ENCODE peak calls at places on chromosomes 5 and 9, in seven cellular contexts. I, D, S, C, K, P and B are unnamed samples.

GRCh38 chr9:135639196-135639595 is at the start of gene GLT6D1:
- DNase-seq in I (no peak), D (no peak), S (no peak), C (no peak), K (no peak), P (no peak), B (no peak)

GRCh38 chr5:174571662-174572397 is 152.6 kb upstream of the MSX2 start:
- DNase-seq in I (peak), D (no peak), S (peak), C (no peak), K (peak), P (peak), B (peak)

GRCh38 chr9:90102292-90102901 is 497.6 kb downstream of the GADD45G start:
- DNase-seq in I (peak), D (peak), S (peak), C (peak), K (peak), P (peak), B (peak)

GRCh38 chr9:35618854-35619799 is 914 bp upstream of the CD72 start:
- DNase-seq in I (no peak), D (no peak), S (no peak), C (no peak), K (no peak), P (no peak), B (no peak)

GRCh38 chr5:79070002-79070567 is 518 bp downstream of the BHMT2 start:
- DNase-seq in I (peak), D (no peak), S (peak), C (peak), K (no peak), P (no peak), B (no peak)

GRCh38 chr5:16690243-16690839 is 73.5 kb upstream of the RETREG1 start:
- DNase-seq in I (peak), D (no peak), S (no peak), C (no peak), K (peak), P (peak), B (peak)

GRCh38 chr5:159094745-159095144 is 5.0 kb downstream of the EBF1 start:
- DNase-seq in I (peak), D (no peak), S (peak), C (peak), K (no peak), P (peak), B (peak)

GRCh38 chr9:115595951-115596742 is 478.2 kb upstream of the TNC start:
- DNase-seq in I (peak), D (no peak), S (no peak), C (no peak), K (no peak), P (no peak), B (no peak)

GRCh38 chr9:134944916-134945315 is 27.2 kb upstream of the FCN1 start:
- DNase-seq in I (no peak), D (no peak), S (no peak), C (peak), K (no peak), P (no peak), B (no peak)

GRCh38 chr5:87151547-87151946 is 116.1 kb upstream of the RASA1 start:
- DNase-seq in I (peak), D (no peak), S (no peak), C (no peak), K (peak), P (no peak), B (peak)

GRCh38 chr5:137741718-137742117 is 5.8 kb upstream of the KLHL3 start:
- DNase-seq in I (no peak), D (no peak), S (no peak), C (no peak), K (no peak), P (no peak), B (no peak)

GRCh38 chr5:135544666-135545045 is 8.9 kb upstream of the NEUROG1 start:
- DNase-seq in I (no peak), D (no peak), S (no peak), C (no peak), K (no peak), P (no peak), B (no peak)

GRCh38 chr9:3912817-3913216 is 387.0 kb upstream of the RFX3 start:
- DNase-seq in I (peak), D (no peak), S (no peak), C (no peak), K (no peak), P (no peak), B (no peak)

GRCh38 chr5:92916036-92916435 is 665.0 kb downstream of the NR2F1-AS1 start:
- DNase-seq in I (peak), D (no peak), S (no peak), C (no peak), K (peak), P (no peak), B (peak)

GRCh38 chr5:107501965-107502691 is 168.6 kb downstream of the EFNA5 start:
- DNase-seq in I (peak), D (no peak), S (no peak), C (no peak), K (no peak), P (no peak), B (peak)

GRCh38 chr9:79686381-79687130 is 114.8 kb downstream of the TLE4 start:
- DNase-seq in I (peak), D (no peak), S (no peak), C (no peak), K (peak), P (no peak), B (no peak)

GRCh38 chr9:79895232-79895631 is 323.5 kb downstream of the TLE4 start:
- DNase-seq in I (no peak), D (no peak), S (no peak), C (no peak), K (no peak), P (no peak), B (no peak)

GRCh38 chr5:31449175-31449574 is 82.7 kb downstream of the DROSHA start:
- DNase-seq in I (peak), D (no peak), S (no peak), C (no peak), K (no peak), P (no peak), B (no peak)

GRCh38 chr9:105067895-105068580 is 140.1 kb upstream of the ABCA1 start:
- DNase-seq in I (peak), D (no peak), S (no peak), C (no peak), K (peak), P (no peak), B (no peak)

GRCh38 chr9:136544549-136545064 is 1.2 kb downstream of the NOTCH1 start:
- DNase-seq in I (no peak), D (no peak), S (peak), C (no peak), K (peak), P (peak), B (no peak)

GRCh38 chr5:33046091-33046490 is 335.0 kb downstream of the NPR3 start:
- DNase-seq in I (peak), D (no peak), S (no peak), C (no peak), K (no peak), P (no peak), B (no peak)

GRCh38 chr5:51960617-51961115 is 577.4 kb downstream of the ISL1 start:
- DNase-seq in I (no peak), D (no peak), S (no peak), C (no peak), K (peak), P (no peak), B (peak)

GRCh38 chr5:116130471-116130870 is 45.6 kb downstream of the COMMD10 start:
- DNase-seq in I (peak), D (no peak), S (no peak), C (no peak), K (peak), P (no peak), B (no peak)

GRCh38 chr5:3202570-3202969 is 393.1 kb upstream of the IRX1 start:
- DNase-seq in I (no peak), D (no peak), S (no peak), C (no peak), K (no peak), P (no peak), B (no peak)

GRCh38 chr5:128081111-128081865 is 2.3 kb upstream of the SLC12A2 start:
- DNase-seq in I (peak), D (no peak), S (no peak), C (no peak), K (no peak), P (peak), B (peak)

GRCh38 chr9:85425153-85425611 is 316.6 kb downstream of the AGTPBP1 start:
- DNase-seq in I (peak), D (no peak), S (peak), C (no peak), K (peak), P (peak), B (peak)

GRCh38 chr5:6279607-6280006 is 98.7 kb downstream of the MED10 start:
- DNase-seq in I (no peak), D (no peak), S (no peak), C (no peak), K (no peak), P (no peak), B (no peak)

GRCh38 chr9:109439378-109440116 is 58.6 kb downstream of the PTPN3 start:
- DNase-seq in I (no peak), D (no peak), S (no peak), C (no peak), K (no peak), P (no peak), B (no peak)

GRCh38 chr5:7261049-7261448 is 134.9 kb upstream of the ADCY2 start:
- DNase-seq in I (peak), D (no peak), S (no peak), C (no peak), K (no peak), P (no peak), B (no peak)

GRCh38 chr5:43560128-43560527 is 3.3 kb upstream of the PAIP1 start:
- DNase-seq in I (peak), D (no peak), S (no peak), C (no peak), K (peak), P (no peak), B (no peak)

GRCh38 chr5:94308442-94308841 is 310.0 kb downstream of the KIAA0825 start:
- DNase-seq in I (no peak), D (no peak), S (no peak), C (no peak), K (no peak), P (no peak), B (no peak)
- H3K27ac ChIP-seq in I (no peak), D (no peak), S (no peak), C (no peak), K (no peak), P (no peak), B (no peak)

GRCh38 chr5:168936511-168936910 is 357.3 kb upstream of the PANK3 start:
- DNase-seq in I (no peak), D (no peak), S (no peak), C (no peak), K (no peak), P (no peak), B (no peak)
- TF ChIP-seq CTCF in I (no peak), D (no peak), S (no peak), C (no peak), K (no peak), P (no peak), B (no peak)

DNA sequence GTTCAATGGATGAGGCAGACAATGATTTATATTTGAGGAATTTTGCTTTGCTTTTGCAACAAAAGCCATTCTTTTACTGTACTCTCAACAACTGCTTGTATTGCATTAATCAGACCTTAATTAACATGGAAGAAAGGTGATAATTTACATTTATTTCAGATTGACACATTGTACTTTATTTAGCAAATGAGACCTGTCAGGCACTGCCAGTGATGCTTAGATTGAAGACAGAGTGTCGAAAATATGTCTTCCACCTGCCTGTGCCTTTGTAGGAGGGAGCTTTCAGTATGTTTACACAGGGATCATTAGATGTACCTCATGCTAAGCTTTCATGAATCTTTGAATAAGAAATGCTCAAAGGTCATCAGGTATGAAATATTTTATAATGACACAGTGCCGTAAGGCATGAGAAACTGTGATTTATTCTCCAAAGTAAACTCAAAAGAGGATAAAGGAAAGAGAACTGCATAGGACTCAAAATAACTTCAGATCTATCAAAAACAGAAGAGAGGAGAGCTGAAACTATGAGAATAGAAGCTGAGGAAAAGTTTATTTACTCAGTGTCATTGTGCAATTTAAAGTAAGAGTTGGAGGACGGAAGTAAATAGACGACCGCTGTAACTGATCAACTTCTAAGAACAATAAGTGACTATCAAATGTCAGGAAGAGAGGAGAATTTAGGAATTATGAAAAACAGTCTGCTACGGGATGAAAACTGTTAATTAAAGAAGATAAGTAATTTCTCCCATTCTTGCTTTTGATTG is 36.8 kb upstream of the IZUMO3 start:
- DNase-seq in I (no peak), D (no peak), S (no peak), C (no peak), K (peak), P (no peak), B (no peak)
- H3K27ac ChIP-seq in I (no peak), D (no peak), S (no peak), C (no peak), K (no peak), P (no peak), B (no peak)

DNA sequence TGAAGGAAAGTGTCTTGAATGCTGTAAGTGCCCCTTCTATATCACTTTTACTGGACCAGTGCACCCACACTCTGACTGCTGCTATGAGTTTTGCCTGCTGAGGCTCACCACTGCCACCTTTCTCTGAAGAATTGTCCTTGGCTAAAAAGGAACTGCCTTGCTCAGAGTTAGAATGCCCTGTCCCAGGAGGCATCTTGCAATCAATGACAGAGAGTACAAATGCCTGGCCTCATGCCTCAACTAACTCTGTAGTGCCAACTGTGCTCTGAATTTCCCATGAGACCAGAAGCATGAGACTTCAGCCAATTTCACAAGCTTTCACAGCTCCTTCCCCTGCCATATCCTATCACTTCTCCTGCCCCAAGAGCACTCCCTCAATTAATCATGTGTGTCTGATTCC is 569.7 kb downstream of the ZNF608 start:
- DNase-seq in I (no peak), D (no peak), S (peak), C (no peak), K (no peak), P (peak), B (no peak)
- TF ChIP-seq CTCF in I (peak), D (no peak), S (peak), C (no peak), K (no peak), P (peak), B (no peak)

DNA sequence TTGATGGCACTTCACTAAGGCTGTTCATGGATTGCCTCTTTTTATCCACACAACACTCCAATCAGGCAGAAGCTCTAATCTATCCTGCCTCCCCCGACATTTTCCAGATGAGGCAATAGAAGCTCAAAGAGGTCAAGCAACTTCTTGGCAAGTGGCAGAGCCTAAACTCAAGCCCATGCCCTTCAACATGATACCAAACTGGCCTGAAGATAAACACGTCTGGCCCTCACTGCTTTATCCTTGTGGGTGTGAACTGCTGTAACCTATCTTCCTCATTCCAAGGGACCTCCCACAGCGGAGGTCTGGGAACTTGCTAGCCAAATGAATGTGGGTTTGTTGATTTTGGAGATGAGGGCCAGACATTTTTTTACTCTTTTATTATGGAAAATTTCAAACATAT is 9.5 kb downstream of the SLC35A4 start:
- DNase-seq in I (peak), D (no peak), S (no peak), C (no peak), K (no peak), P (no peak), B (no peak)
- H3K27ac ChIP-seq in I (no peak), D (no peak), S (no peak), C (no peak), K (no peak), P (no peak), B (no peak)